ENCODE peak calls at places on chromosomes 4 and X, in eight cellular contexts. Y is left lung, P is pancreas, V is body of pancreas, C is kidney, E is HCT116, Q is mesendoderm, F is AG04450. B is an unnamed sample.
A peak's percentile ranks its signal among the peaks of the same experiment; 100 is the strongest.

GRCh38 chrX:68332156-68332823 is 101.0 kb downstream of the OPHN1 start:
- DNase-seq in Q (no peak), E (no peak), Y (no peak), F (no peak), V (no peak), P (no peak), C (no peak), B (no peak)

GRCh38 chrX:111095974-111096870 is at the start of gene PAK3:
- DNase-seq in Q (peak; percentile 86), E (no peak), V (peak; percentile 71), C (peak; percentile 69), F (peak; percentile 8), Y (peak; percentile 41), P (peak; percentile 77), B (no peak)

GRCh38 chr4:14254252-14254651 is 626.7 kb upstream of the BOD1L1 start:
- DNase-seq in C (peak; percentile 33), V (peak; percentile 54), P (peak; percentile 62), Q (peak; percentile 53), Y (no peak), E (no peak), F (no peak), B (no peak)

GRCh38 chr4:94889961-94890360 is 132.2 kb downstream of the BMPR1B start:
- DNase-seq in P (no peak), F (peak; percentile 42), Q (peak; percentile 72), Y (no peak), V (no peak), C (no peak), E (no peak), B (no peak)

GRCh38 chr4:145782756-145783155 is 102.8 kb downstream of the C4orf51 start:
- DNase-seq in Q (no peak), E (no peak), Y (no peak), P (no peak), F (no peak), V (no peak), C (no peak), B (no peak)

GRCh38 chr4:107497054-107497453 is 223.0 kb downstream of the PAPSS1 start:
- DNase-seq in E (no peak), P (no peak), Q (no peak), V (no peak), C (no peak), Y (no peak), F (no peak), B (no peak)

GRCh38 chr4:151276787-151277557 is at the start of gene PRSS48:
- DNase-seq in F (no peak), Q (peak; percentile 95), Y (peak; percentile 82), C (peak; percentile 78), E (peak; percentile 34), P (peak; percentile 87), V (peak; percentile 67), B (no peak)

GRCh38 chrX:125709532-125709931 is 389.9 kb downstream of the TEX13C start:
- DNase-seq in F (no peak), P (no peak), C (no peak), V (no peak), Q (no peak), E (no peak), Y (no peak), B (no peak)

GRCh38 chr4:2537011-2537830 is 774 bp downstream of the FAM193A start:
- DNase-seq in F (no peak), Q (peak; percentile 61), P (peak; percentile 77), E (no peak), Y (peak; percentile 90), V (peak; percentile 55), C (peak; percentile 88), B (no peak)

GRCh38 chrX:21943460-21944135 is 3.1 kb downstream of the SMS start:
- DNase-seq in Y (no peak), F (peak; percentile 39), V (no peak), Q (no peak), P (no peak), E (peak; percentile 64), C (no peak), B (peak; percentile 69)

GRCh38 chrX:17564689-17565409 is 172.4 kb upstream of the SCML1 start:
- DNase-seq in F (no peak), E (no peak), Q (no peak), V (no peak), P (no peak), Y (no peak), C (no peak), B (no peak)

GRCh38 chr4:39357002-39357401 is 9.2 kb downstream of the RFC1 start:
- DNase-seq in C (no peak), Y (no peak), E (no peak), V (no peak), Q (no peak), F (no peak), P (no peak), B (no peak)

GRCh38 chrX:136608295-136608933 is 39.5 kb upstream of the CD40LG start:
- DNase-seq in V (peak; percentile 18), Y (no peak), F (no peak), Q (peak; percentile 7), C (peak; percentile 73), P (peak; percentile 55), E (peak; percentile 3), B (no peak)

GRCh38 chr4:11710484-11710883 is 281.8 kb upstream of the HS3ST1 start:
- DNase-seq in Y (no peak), C (no peak), P (no peak), Q (no peak), F (peak; percentile 39), E (no peak), V (no peak), B (no peak)

GRCh38 chr4:16056681-16057400 is 27.0 kb downstream of the PROM1 start:
- DNase-seq in Q (no peak), E (no peak), V (no peak), C (no peak), F (no peak), Y (no peak), P (no peak), B (no peak)

GRCh38 chrX:67949270-67949669 is 405.4 kb downstream of the AR start:
- DNase-seq in Q (no peak), Y (no peak), P (no peak), E (no peak), F (no peak), C (no peak), V (no peak), B (no peak)

GRCh38 chr4:146407669-146408084 is 114.1 kb downstream of the SLC10A7 start:
- DNase-seq in F (no peak), E (no peak), P (no peak), V (no peak), Y (no peak), C (no peak), Q (no peak), B (no peak)

GRCh38 chr4:55947912-55948725 is 626 bp upstream of the CEP135 start:
- DNase-seq in F (peak; percentile 93), Y (no peak), V (no peak), C (no peak), Q (peak; percentile 32), E (peak; percentile 28), P (no peak), B (peak; percentile 72)

GRCh38 chr4:154622598-154622997 is 10.1 kb upstream of the FGG start:
- DNase-seq in P (no peak), C (no peak), V (peak; percentile 16), Q (peak; percentile 61), Y (no peak), F (peak; percentile 11), E (peak; percentile 49), B (no peak)

GRCh38 chr4:173934933-173935620 is 348.4 kb downstream of the FBXO8 start:
- DNase-seq in E (no peak), F (no peak), Y (no peak), V (no peak), P (no peak), C (no peak), Q (peak; percentile 92), B (no peak)
- H3K4me3 ChIP-seq in E (no peak overlapping the region), F (no peak overlapping the region), Y (no peak overlapping the region), V (no peak overlapping the region), P (no peak overlapping the region), C (no peak overlapping the region), Q (no peak overlapping the region), B (no peak overlapping the region)

DNA sequence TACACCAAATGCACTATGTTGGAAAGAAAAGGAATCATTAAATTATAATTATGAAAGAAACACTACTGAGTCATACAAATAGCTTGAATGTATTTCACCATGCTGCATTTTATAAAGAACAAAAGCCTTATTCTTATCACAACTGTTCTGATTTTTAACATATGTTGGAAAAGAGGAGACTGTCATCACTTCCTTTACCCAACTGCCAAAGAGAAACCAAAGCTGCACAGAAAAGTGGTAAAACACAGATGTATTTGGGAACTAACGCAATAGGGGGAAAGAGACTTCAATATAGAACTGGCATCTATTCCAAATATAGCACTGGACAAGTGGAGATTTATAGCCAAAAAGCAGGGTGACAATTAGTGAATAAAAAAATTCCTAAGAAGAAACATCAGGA is 181.0 kb downstream of the SPANXN3 start:
- DNase-seq in Y (no peak), F (no peak), C (no peak), P (no peak), V (no peak), E (no peak), Q (no peak), B (no peak)
- H3K4me3 ChIP-seq in Y (no peak overlapping the region), F (no peak overlapping the region), C (no peak overlapping the region), P (no peak overlapping the region), V (no peak overlapping the region), E (no peak overlapping the region), Q (no peak overlapping the region), B (no peak overlapping the region)

GRCh38 chr4:92305878-92306520 is 2.2 kb downstream of the GRID2 start:
- DNase-seq in F (no peak), C (peak; percentile 45), Q (peak; percentile 26), V (no peak), E (no peak), P (no peak), Y (peak; percentile 37), B (no peak)

GRCh38 chr4:92303621-92304027 is at the start of gene GRID2:
- DNase-seq in Y (peak; percentile 72), V (no peak), Q (peak; percentile 92), C (peak; percentile 45), E (peak; percentile 7), F (no peak), P (peak; percentile 70), B (no peak)

GRCh38 chr4:92304073-92304472 is 307 bp downstream of the GRID2 start:
- DNase-seq in E (no peak), Q (no peak), P (no peak), C (peak; percentile 60), F (no peak), V (no peak), Y (peak; percentile 44), B (no peak)

GRCh38 chr4:92305148-92305877 is 1.5 kb downstream of the GRID2 start:
- DNase-seq in Y (peak; percentile 82), P (peak; percentile 78), Q (peak; percentile 97), F (no peak), C (peak; percentile 78), E (peak; percentile 22), V (peak; percentile 42), B (no peak)

DNA sequence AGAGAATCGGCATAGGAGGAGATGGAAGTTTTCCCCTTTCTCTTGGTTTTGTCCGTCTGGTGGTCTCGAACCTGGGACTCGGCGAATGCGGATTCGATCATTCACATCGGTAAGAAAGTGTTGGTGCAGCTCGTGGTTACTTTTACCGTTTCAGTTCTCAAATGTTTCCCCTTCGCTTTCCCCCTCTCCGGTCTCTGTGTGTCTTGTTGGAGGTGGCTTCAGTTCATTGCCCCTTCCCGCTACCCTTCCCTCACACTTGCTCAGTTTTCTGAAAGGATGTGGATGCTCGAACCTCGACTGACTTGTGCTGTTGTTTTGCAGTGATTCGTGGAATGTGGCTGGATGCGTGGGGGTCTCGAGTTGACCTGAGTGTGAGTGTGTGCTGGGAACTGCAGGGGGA is 870 bp downstream of the GRID2 start:
- DNase-seq in Y (no peak), V (no peak), P (no peak), F (no peak), E (no peak), C (no peak), Q (peak; percentile 67), B (no peak)
- H3K4me3 ChIP-seq in Y (no peak overlapping the region), V (no peak overlapping the region), P (no peak overlapping the region), F (peak overlapping the region; percentile 26), E (no peak overlapping the region), C (peak overlapping the region; percentile 36), Q (peak overlapping the region; percentile 4), B (no peak overlapping the region)

GRCh38 chrX:96182366-96182765 is 502.3 kb upstream of the DIAPH2 start:
- DNase-seq in F (peak; percentile 1), P (no peak), C (no peak), Q (peak; percentile 74), V (no peak), E (no peak), Y (no peak), B (no peak)
- H3K4me3 ChIP-seq in F (no peak overlapping the region), P (no peak overlapping the region), C (no peak overlapping the region), Q (no peak overlapping the region), V (no peak overlapping the region), E (no peak overlapping the region), Y (no peak overlapping the region), B (no peak overlapping the region)

B was measured in BJ.